ENCODE peak calls at places on chromosomes 5 and 9, in six cellular contexts. Y, B, V, D, N and H are unnamed samples.

GRCh38 chr5:59760798-59761348 is 132.7 kb downstream of the PDE4D start:
- DNase-seq in Y (peak; percentile 69), B (no peak), V (peak; percentile 23), D (peak; percentile 60), N (no peak), H (no peak)

GRCh38 chr9:135009711-135010362 is 77.6 kb upstream of the OLFM1 start:
- DNase-seq in Y (no peak), B (no peak), V (no peak), D (no peak), N (no peak), H (no peak)

GRCh38 chr5:25028994-25029393 is 384.2 kb upstream of the CDH10 start:
- DNase-seq in Y (peak; percentile 2), B (no peak), V (peak; percentile 10), D (no peak), N (no peak), H (no peak)

GRCh38 chr5:169861433-169861832 is 118.9 kb downstream of the INSYN2B start:
- DNase-seq in Y (no peak), B (no peak), V (no peak), D (no peak), N (no peak), H (no peak)

GRCh38 chr9:35908484-35909125 is 685 bp upstream of the SPAAR start:
- DNase-seq in Y (no peak), B (no peak), V (no peak), D (peak; percentile 87), N (peak; percentile 57), H (no peak)

GRCh38 chr5:113330533-113331200 is 104.1 kb downstream of the TSSK1B start:
- DNase-seq in Y (peak; percentile 30), B (no peak), V (peak; percentile 63), D (peak; percentile 74), N (peak; percentile 42), H (no peak)

GRCh38 chr9:97938081-97938644 is at the start of gene HEMGN:
- DNase-seq in Y (no peak), B (peak; percentile 49), V (no peak), D (no peak), N (no peak), H (no peak)

GRCh38 chr5:107930891-107931290 is 260.2 kb upstream of the EFNA5 start:
- DNase-seq in Y (no peak), B (no peak), V (no peak), D (peak; percentile 14), N (no peak), H (no peak)

GRCh38 chr5:418681-419121 is 24.3 kb upstream of the EXOC3 start:
- DNase-seq in Y (no peak), B (no peak), V (no peak), D (no peak), N (no peak), H (no peak)

GRCh38 chr5:169767938-169768337 is 130.9 kb downstream of the DOCK2 start:
- DNase-seq in Y (no peak), B (no peak), V (peak; percentile 31), D (no peak), N (peak; percentile 34), H (no peak)

GRCh38 chr5:169301386-169301930 is 519 bp upstream of the SLIT3 start:
- DNase-seq in Y (peak; percentile 27), B (no peak), V (no peak), D (no peak), N (no peak), H (no peak)

GRCh38 chr9:86464242-86464641 is 110.0 kb upstream of the TUT7 start:
- DNase-seq in Y (no peak), B (no peak), V (no peak), D (no peak), N (no peak), H (no peak)

GRCh38 chr9:92769276-92769675 is 4.6 kb upstream of the BICD2 start:
- DNase-seq in Y (no peak), B (no peak), V (no peak), D (no peak), N (no peak), H (no peak)

GRCh38 chr9:20284601-20285289 is 337.6 kb downstream of the MLLT3 start:
- DNase-seq in Y (no peak), B (no peak), V (no peak), D (no peak), N (no peak), H (no peak)

GRCh38 chr5:180135128-180135955 is 63.8 kb upstream of the RNF130 start:
- DNase-seq in Y (peak; percentile 81), B (peak; percentile 17), V (no peak), D (peak; percentile 83), N (no peak), H (no peak)

GRCh38 chr9:89388868-89389177 is 70.5 kb downstream of the SECISBP2 start:
- DNase-seq in Y (no peak), B (no peak), V (no peak), D (no peak), N (no peak), H (no peak)

GRCh38 chr9:83699615-83700014 is 8.1 kb downstream of the UBQLN1 start:
- DNase-seq in Y (no peak), B (no peak), V (no peak), D (no peak), N (no peak), H (no peak)

GRCh38 chr5:142330444-142330843 is 5.6 kb upstream of the SPRY4 start:
- DNase-seq in Y (no peak), B (no peak), V (no peak), D (no peak), N (no peak), H (no peak)

GRCh38 chr5:155539958-155540595 is 526.5 kb downstream of the KIF4B start:
- DNase-seq in Y (no peak), B (no peak), V (no peak), D (no peak), N (no peak), H (no peak)

GRCh38 chr5:65739162-65739561 is 17.2 kb downstream of the NLN start:
- DNase-seq in Y (no peak), B (no peak), V (no peak), D (no peak), N (no peak), H (no peak)

GRCh38 chr5:150750469-150750868 is 8.3 kb downstream of the DCTN4 start:
- DNase-seq in Y (no peak), B (no peak), V (no peak), D (no peak), N (no peak), H (no peak)

GRCh38 chr9:36840895-36841536 is 193.1 kb downstream of the PAX5 start:
- DNase-seq in Y (no peak), B (no peak), V (no peak), D (no peak), N (no peak), H (no peak)

GRCh38 chr5:54520438-54520846 is 2.9 kb downstream of the SNX18 start:
- DNase-seq in Y (peak; percentile 56), B (no peak), V (peak; percentile 46), D (peak; percentile 20), N (peak; percentile 41), H (no peak)

GRCh38 chr5:14208071-14209021 is 65.2 kb downstream of the TRIO start:
- DNase-seq in Y (peak; percentile 91), B (no peak), V (peak; percentile 66), D (peak; percentile 66), N (no peak), H (no peak)

GRCh38 chr5:112978836-112979235 is 2.2 kb downstream of the DCP2 start:
- DNase-seq in Y (no peak), B (no peak), V (no peak), D (no peak), N (no peak), H (no peak)

GRCh38 chr9:121637441-121638222 is 13.8 kb upstream of the DAB2IP start:
- DNase-seq in Y (no peak), B (no peak), V (no peak), D (peak; percentile 43), N (no peak), H (no peak)

GRCh38 chr5:112757468-112758208 is 20.0 kb downstream of the APC start:
- DNase-seq in Y (peak; percentile 39), B (no peak), V (peak; percentile 68), D (peak; percentile 79), N (no peak), H (no peak)

GRCh38 chr5:103587185-103587748 is 24.7 kb upstream of the NUDT12 start:
- DNase-seq in Y (peak; percentile 36), B (no peak), V (peak; percentile 35), D (peak; percentile 80), N (no peak), H (no peak)

GRCh38 chr5:132467292-132467984 is 23.1 kb downstream of the IRF1 start:
- DNase-seq in Y (no peak), B (no peak), V (no peak), D (no peak), N (no peak), H (no peak)
- H3K4me1 ChIP-seq in Y (peaks cover 25% of the 10 kb centered on the region), B (peaks cover 94% of the 10 kb centered on the region), V (peaks cover 56% of the 10 kb centered on the region), D (no peaks in the 10 kb centered on the region), N (peaks cover 68% of the 10 kb centered on the region), H (peaks cover 7% of the 10 kb centered on the region)

DNA sequence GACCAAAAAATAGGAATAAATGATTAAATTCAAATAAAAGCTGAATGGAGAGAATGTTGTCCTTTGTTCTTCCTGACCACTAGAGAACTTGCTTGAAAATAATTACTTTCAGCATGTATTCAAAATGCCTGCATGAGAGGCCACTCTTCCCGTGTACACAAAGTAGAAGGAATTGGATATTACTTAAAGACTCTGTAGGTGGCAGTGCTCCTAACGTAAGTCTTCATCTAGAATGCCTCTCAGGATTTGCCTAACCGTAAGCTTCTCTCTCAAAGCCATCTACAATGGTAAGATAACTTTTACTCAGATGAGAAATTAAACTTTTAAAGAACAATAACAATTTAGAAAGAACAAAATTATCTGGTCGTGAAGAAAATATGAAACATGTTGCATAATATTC is 620.0 kb upstream of the CCNG1 start:
- DNase-seq in Y (no peak), B (no peak), V (peak; percentile 6), D (peak; percentile 47), N (no peak), H (no peak)
- H3K9me3 ChIP-seq in Y (peaks cover 2% of the 10 kb centered on the region), B (no peaks in the 10 kb centered on the region), V (no peaks in the 10 kb centered on the region), D (no peaks in the 10 kb centered on the region), N (no peaks in the 10 kb centered on the region), H (no peaks in the 10 kb centered on the region)

DNA sequence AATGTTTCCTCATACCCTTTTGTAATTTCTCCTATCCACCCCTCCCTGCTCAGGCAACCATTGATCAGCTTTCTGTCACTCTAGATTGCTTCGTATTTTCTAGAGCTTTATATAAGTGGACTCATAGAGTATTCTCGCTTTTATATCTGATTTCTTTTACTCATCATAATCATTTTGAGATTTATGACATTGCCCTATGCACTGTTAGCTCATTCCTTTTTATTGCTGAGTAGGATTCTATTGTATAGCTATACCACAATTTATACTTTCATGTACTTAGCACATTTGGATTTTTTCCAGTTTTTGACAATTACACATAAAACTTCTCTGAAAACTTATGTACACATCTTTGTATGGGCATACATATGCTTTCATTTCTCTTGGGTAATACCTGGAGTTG is 68.9 kb downstream of the MEGF10 start:
- DNase-seq in Y (no peak), B (no peak), V (no peak), D (no peak), N (no peak), H (no peak)
- H3K27ac ChIP-seq in Y (no peak overlapping the region), B (no peak overlapping the region), V (no peak overlapping the region), D (no peak overlapping the region), N (no peak overlapping the region), H (no peak overlapping the region)

DNA sequence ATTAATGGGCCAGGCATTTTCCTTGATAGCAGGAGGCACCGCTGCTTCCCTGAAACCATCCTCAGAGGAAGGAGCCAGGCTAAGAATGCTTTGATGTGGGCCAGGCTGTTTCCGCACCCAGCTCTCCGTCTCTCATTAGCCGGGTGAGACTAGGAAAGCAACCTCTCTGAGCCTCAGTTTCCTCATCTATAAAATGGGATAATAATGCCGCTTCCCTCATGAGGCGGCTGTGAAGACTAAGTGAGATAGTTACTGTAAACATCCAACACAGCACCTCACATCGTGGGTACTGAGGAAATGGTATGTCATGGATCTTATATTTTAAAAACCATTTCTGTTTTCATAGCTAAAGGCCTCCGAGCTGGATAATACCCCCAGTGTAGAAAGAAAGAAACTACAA is 46.5 kb downstream of the NEK6 start:
- DNase-seq in Y (no peak), B (no peak), V (no peak), D (no peak), N (no peak), H (no peak)
- H3K4me1 ChIP-seq in Y (peaks cover 35% of the 10 kb centered on the region), B (no peaks in the 10 kb centered on the region), V (no peaks in the 10 kb centered on the region), D (peaks cover 28% of the 10 kb centered on the region), N (no peaks in the 10 kb centered on the region), H (peaks cover 6% of the 10 kb centered on the region)